ENCODE peak calls at places on chromosomes 12 and 14, in six cellular contexts. H is body of pancreas, X is fibroblast of lung, Q is HFF-Myc, W is uterus, J is cardiac fibroblast. S is an unnamed sample.

GRCh38 chr14:92579244-92579643 is 65.7 kb downstream of the RIN3 start:
- DNase-seq in J (no peak), X (no peak), H (no peak), W (no peak), Q (no peak), S (peak)

GRCh38 chr14:79043194-79043889 is 873.2 kb downstream of the NRXN3 start:
- DNase-seq in X (no peak), W (no peak), Q (no peak), H (no peak), J (no peak), S (no peak)

GRCh38 chr14:99795046-99795445 is 1.8 kb downstream of the EML1 start:
- DNase-seq in J (no peak), W (no peak), X (no peak), Q (no peak), H (no peak), S (no peak)

GRCh38 chr12:11228268-11228879 is 41.1 kb downstream of the PRB3 start:
- DNase-seq in W (no peak), J (peak), X (peak), H (peak), Q (peak), S (peak)

GRCh38 chr14:105913861-105914260 is 387.5 kb downstream of the TMEM121 start:
- DNase-seq in H (no peak), X (no peak), Q (no peak), J (no peak), W (no peak), S (no peak)

GRCh38 chr14:21525995-21526671 is at the start of gene SALL2:
- DNase-seq in J (peak), Q (peak), X (peak), W (peak), H (peak), S (peak)

GRCh38 chr12:38915783-38916182 is 10.4 kb upstream of the CPNE8 start:
- DNase-seq in H (no peak), Q (no peak), J (no peak), X (no peak), W (no peak), S (no peak)

GRCh38 chr12:107320031-107320928 is 226.9 kb upstream of the CRY1 start:
- DNase-seq in H (peak), Q (no peak), X (peak), J (peak), W (no peak), S (peak)

GRCh38 chr14:76762617-76763361 is 1.5 kb downstream of the VASH1 start:
- DNase-seq in X (no peak), J (no peak), W (no peak), Q (no peak), H (no peak), S (no peak)

GRCh38 chr12:65634061-65634460 is 190.2 kb upstream of the HMGA2 start:
- DNase-seq in W (no peak), X (no peak), Q (no peak), J (no peak), H (no peak), S (no peak)

GRCh38 chr14:75249251-75249957 is 29.2 kb upstream of the FOS start:
- DNase-seq in H (peak), J (no peak), X (peak), Q (no peak), W (no peak), S (no peak)

GRCh38 chr12:23857201-23857600 is 92.3 kb downstream of the SOX5 start:
- DNase-seq in H (no peak), Q (no peak), J (no peak), X (no peak), W (no peak), S (no peak)

GRCh38 chr14:36426113-36426512 is 93.9 kb downstream of the NKX2-1 start:
- DNase-seq in Q (no peak), H (no peak), X (no peak), J (no peak), W (no peak), S (no peak)

GRCh38 chr12:125053821-125054220 is 11.4 kb upstream of the AACS start:
- DNase-seq in Q (no peak), J (no peak), W (no peak), X (no peak), H (no peak), S (no peak)

DNA sequence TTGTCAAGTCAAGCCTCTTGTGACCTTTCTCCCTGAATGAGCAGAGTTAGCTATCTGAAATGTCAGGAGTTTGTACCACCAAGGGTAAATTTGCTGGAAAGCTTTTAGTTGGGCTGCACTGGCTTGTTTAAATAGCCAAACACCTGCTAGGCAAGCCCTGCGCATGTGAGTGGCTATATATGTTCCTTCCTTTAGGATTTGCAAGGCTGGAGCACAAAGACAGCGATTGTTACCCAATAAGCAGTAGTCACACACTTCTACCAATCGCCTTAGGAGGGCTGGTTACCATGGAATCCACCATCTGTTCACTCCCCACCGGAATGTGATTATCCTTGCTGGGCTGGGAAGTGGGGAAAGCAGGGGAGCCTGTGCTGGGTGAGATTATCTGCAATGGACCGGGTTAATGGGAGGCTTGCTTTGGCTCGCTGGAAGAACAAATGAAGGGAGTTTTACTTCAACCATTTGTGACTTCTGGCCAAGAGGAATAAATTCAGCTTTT is 102.5 kb downstream of the FGD4 start:
- DNase-seq in J (peak), H (peak), W (peak), X (peak), Q (peak), S (peak)
- H3K4me3 ChIP-seq in J (no peak), H (no peak), W (peak), X (peak), Q (peak), S (no peak)

DNA sequence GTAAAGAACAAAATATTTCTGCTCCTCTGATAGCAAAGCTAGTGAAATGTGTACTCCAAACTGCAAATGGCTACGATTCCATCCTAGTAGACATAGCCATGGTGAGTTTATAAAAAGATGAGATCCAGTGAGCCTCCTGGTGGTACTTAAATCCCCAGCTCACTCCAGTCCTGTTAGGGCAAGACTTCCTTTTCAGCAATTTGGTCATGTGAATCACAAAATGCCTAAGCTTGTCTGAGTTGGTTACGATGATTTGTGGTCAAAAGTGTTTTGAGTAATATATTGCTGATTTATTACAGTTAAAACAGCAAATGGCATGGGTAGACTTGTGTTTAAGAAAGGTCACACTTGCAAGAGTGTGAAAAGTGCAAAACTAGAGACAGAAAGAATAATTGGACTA is 102.7 kb upstream of the NAV3 start:
- DNase-seq in W (no peak), J (no peak), X (peak), Q (no peak), H (no peak), S (no peak)
- TF ChIP-seq CTCF in W (no peak), J (no peak), X (no peak), Q (no peak), H (no peak), S (no peak)

GRCh38 chr12:132162508-132163031 is 18.3 kb downstream of the NOC4L start:
- DNase-seq in Q (no peak), J (peak), X (peak), W (no peak), H (no peak), S (peak)
- H3K4me3 ChIP-seq in Q (no peak), J (no peak), X (peak), W (no peak), H (no peak), S (peak)

DNA sequence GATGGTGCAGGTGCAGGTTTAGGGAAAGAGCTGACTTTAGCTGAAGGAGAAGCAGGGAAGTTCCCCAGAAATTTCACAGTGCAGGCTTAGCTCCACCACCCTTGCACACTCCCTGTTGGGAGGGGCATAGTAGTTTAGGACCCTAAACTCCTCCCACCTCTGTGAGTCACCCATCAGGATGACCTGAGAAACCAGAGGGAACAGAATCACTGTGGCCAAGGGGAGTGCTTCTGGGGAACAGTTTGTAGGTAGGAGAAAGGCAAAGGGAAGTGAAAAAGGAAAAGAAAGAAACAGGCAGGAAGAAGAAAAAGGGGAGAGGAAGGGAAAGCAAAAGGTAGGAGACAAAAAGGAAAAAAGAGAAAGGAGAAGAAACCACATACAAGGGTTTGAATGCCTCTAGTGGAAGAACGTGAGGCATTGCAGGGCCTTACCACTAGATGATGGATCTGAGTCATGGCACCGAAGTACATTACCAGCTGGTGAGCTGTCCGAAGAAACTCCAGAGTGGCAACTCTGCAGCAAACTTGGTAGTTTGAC is 404.2 kb downstream of the SLC6A15 start:
- DNase-seq in J (peak), W (peak), Q (peak), H (no peak), X (peak), S (peak)
- TF ChIP-seq CTCF in J (peak), W (no peak), Q (peak), H (no peak), X (peak), S (peak)